ENCODE peak calls at places on chromosome 20, in eight cellular contexts. One of them, this sample, is unnamed.
A peak's percentile ranks its signal among the peaks of the same experiment; 100 is the strongest.

GRCh38 chr20:23125159-23125558 is 39.0 kb upstream of the CD93 start:
- DNase-seq in head of caudate nucleus: no peak
- DNase-seq in effector memory CD8-positive, alpha-beta T cell: no peak
- DNase-seq in NCI-H774: peak; percentile 82
- DNase-seq in effector CD4-positive, alpha-beta T cell: no peak
- DNase-seq in glutamatergic neuron: no peak
- DNase-seq in NCI-H446 treated with DMSO at 0.1 percent for 48 hours: no peak
- DNase-seq in KBM-7: no peak
- DNase-seq in this sample: no peak

GRCh38 chr20:62494537-62494936 is 18.7 kb upstream of the GATA5 start:
- DNase-seq in head of caudate nucleus: no peak
- DNase-seq in effector memory CD8-positive, alpha-beta T cell: no peak
- DNase-seq in NCI-H774: no peak
- DNase-seq in effector CD4-positive, alpha-beta T cell: no peak
- DNase-seq in glutamatergic neuron: no peak
- DNase-seq in NCI-H446 treated with DMSO at 0.1 percent for 48 hours: no peak
- DNase-seq in KBM-7: peak; percentile 77
- DNase-seq in this sample: no peak

GRCh38 chr20:45452772-45453171 is 16.8 kb upstream of the WFDC2 start:
- DNase-seq in head of caudate nucleus: peak; percentile 56
- DNase-seq in effector memory CD8-positive, alpha-beta T cell: no peak
- DNase-seq in NCI-H774: no peak
- DNase-seq in effector CD4-positive, alpha-beta T cell: no peak
- DNase-seq in glutamatergic neuron: no peak
- DNase-seq in NCI-H446 treated with DMSO at 0.1 percent for 48 hours: no peak
- DNase-seq in KBM-7: no peak
- DNase-seq in this sample: no peak

GRCh38 chr20:43725666-43726065 is 1.1 kb downstream of the GTSF1L start:
- DNase-seq in head of caudate nucleus: no peak
- DNase-seq in effector memory CD8-positive, alpha-beta T cell: no peak
- DNase-seq in NCI-H774: no peak
- DNase-seq in effector CD4-positive, alpha-beta T cell: no peak
- DNase-seq in glutamatergic neuron: no peak
- DNase-seq in NCI-H446 treated with DMSO at 0.1 percent for 48 hours: no peak
- DNase-seq in KBM-7: no peak
- DNase-seq in this sample: no peak

GRCh38 chr20:3464166-3464565 is 6.7 kb upstream of the ATRN start:
- DNase-seq in head of caudate nucleus: no peak
- DNase-seq in effector memory CD8-positive, alpha-beta T cell: no peak
- DNase-seq in NCI-H774: no peak
- DNase-seq in effector CD4-positive, alpha-beta T cell: no peak
- DNase-seq in glutamatergic neuron: no peak
- DNase-seq in NCI-H446 treated with DMSO at 0.1 percent for 48 hours: no peak
- DNase-seq in KBM-7: no peak
- DNase-seq in this sample: no peak

GRCh38 chr20:50330504-50331313 is 140.1 kb downstream of the CEBPB start:
- DNase-seq in head of caudate nucleus: no peak
- DNase-seq in effector memory CD8-positive, alpha-beta T cell: no peak
- DNase-seq in NCI-H774: no peak
- DNase-seq in effector CD4-positive, alpha-beta T cell: no peak
- DNase-seq in glutamatergic neuron: no peak
- DNase-seq in NCI-H446 treated with DMSO at 0.1 percent for 48 hours: no peak
- DNase-seq in KBM-7: no peak
- DNase-seq in this sample: no peak

GRCh38 chr20:22579711-22580697 is 4.4 kb downstream of the FOXA2 start:
- DNase-seq in head of caudate nucleus: no peak
- DNase-seq in effector memory CD8-positive, alpha-beta T cell: no peak
- DNase-seq in NCI-H774: no peak
- DNase-seq in effector CD4-positive, alpha-beta T cell: no peak
- DNase-seq in glutamatergic neuron: no peak
- DNase-seq in NCI-H446 treated with DMSO at 0.1 percent for 48 hours: no peak
- DNase-seq in KBM-7: no peak
- DNase-seq in this sample: no peak

GRCh38 chr20:24448170-24448569 is 21.3 kb upstream of the SYNDIG1 start:
- DNase-seq in head of caudate nucleus: no peak
- DNase-seq in effector memory CD8-positive, alpha-beta T cell: no peak
- DNase-seq in NCI-H774: no peak
- DNase-seq in effector CD4-positive, alpha-beta T cell: no peak
- DNase-seq in glutamatergic neuron: no peak
- DNase-seq in NCI-H446 treated with DMSO at 0.1 percent for 48 hours: no peak
- DNase-seq in KBM-7: no peak
- DNase-seq in this sample: no peak

GRCh38 chr20:53943522-53944291 is 126.7 kb downstream of the BCAS1 start:
- DNase-seq in head of caudate nucleus: no peak
- DNase-seq in effector memory CD8-positive, alpha-beta T cell: peak; percentile 22
- DNase-seq in NCI-H774: no peak
- DNase-seq in effector CD4-positive, alpha-beta T cell: peak; percentile 17
- DNase-seq in glutamatergic neuron: no peak
- DNase-seq in NCI-H446 treated with DMSO at 0.1 percent for 48 hours: peak; percentile 1
- DNase-seq in KBM-7: peak; percentile 73
- DNase-seq in this sample: peak; percentile 38

GRCh38 chr20:58006346-58007316 is 221.8 kb downstream of the ANKRD60 start:
- DNase-seq in head of caudate nucleus: no peak
- DNase-seq in effector memory CD8-positive, alpha-beta T cell: no peak
- DNase-seq in NCI-H774: no peak
- DNase-seq in effector CD4-positive, alpha-beta T cell: no peak
- DNase-seq in glutamatergic neuron: no peak
- DNase-seq in NCI-H446 treated with DMSO at 0.1 percent for 48 hours: no peak
- DNase-seq in KBM-7: no peak
- DNase-seq in this sample: no peak

GRCh38 chr20:19943021-19943659 is 74.0 kb upstream of the NAA20 start:
- DNase-seq in head of caudate nucleus: peak; percentile 44
- DNase-seq in effector memory CD8-positive, alpha-beta T cell: no peak
- DNase-seq in NCI-H774: no peak
- DNase-seq in effector CD4-positive, alpha-beta T cell: no peak
- DNase-seq in glutamatergic neuron: no peak
- DNase-seq in NCI-H446 treated with DMSO at 0.1 percent for 48 hours: no peak
- DNase-seq in KBM-7: peak; percentile 90
- DNase-seq in this sample: no peak

GRCh38 chr20:9759392-9759791 is 79.5 kb downstream of the PAK5 start:
- DNase-seq in head of caudate nucleus: no peak
- DNase-seq in effector memory CD8-positive, alpha-beta T cell: no peak
- DNase-seq in NCI-H774: no peak
- DNase-seq in effector CD4-positive, alpha-beta T cell: no peak
- DNase-seq in glutamatergic neuron: no peak
- DNase-seq in NCI-H446 treated with DMSO at 0.1 percent for 48 hours: no peak
- DNase-seq in KBM-7: no peak
- DNase-seq in this sample: no peak

GRCh38 chr20:32017711-32018251 is 7.5 kb downstream of the CCM2L start:
- DNase-seq in head of caudate nucleus: no peak
- DNase-seq in effector memory CD8-positive, alpha-beta T cell: peak; percentile 14
- DNase-seq in NCI-H774: peak; percentile 85
- DNase-seq in effector CD4-positive, alpha-beta T cell: peak; percentile 31
- DNase-seq in glutamatergic neuron: peak; percentile 70
- DNase-seq in NCI-H446 treated with DMSO at 0.1 percent for 48 hours: no peak
- DNase-seq in KBM-7: no peak
- DNase-seq in this sample: no peak

GRCh38 chr20:24909086-24909780 is 39.8 kb upstream of the CST7 start:
- DNase-seq in head of caudate nucleus: no peak
- DNase-seq in effector memory CD8-positive, alpha-beta T cell: no peak
- DNase-seq in NCI-H774: no peak
- DNase-seq in effector CD4-positive, alpha-beta T cell: no peak
- DNase-seq in glutamatergic neuron: no peak
- DNase-seq in NCI-H446 treated with DMSO at 0.1 percent for 48 hours: no peak
- DNase-seq in KBM-7: no peak
- DNase-seq in this sample: no peak

GRCh38 chr20:51570755-51571469 is 28.4 kb upstream of the NFATC2 start:
- DNase-seq in head of caudate nucleus: peak; percentile 42
- DNase-seq in effector memory CD8-positive, alpha-beta T cell: no peak
- DNase-seq in NCI-H774: no peak
- DNase-seq in effector CD4-positive, alpha-beta T cell: no peak
- DNase-seq in glutamatergic neuron: no peak
- DNase-seq in NCI-H446 treated with DMSO at 0.1 percent for 48 hours: no peak
- DNase-seq in KBM-7: no peak
- DNase-seq in this sample: no peak

GRCh38 chr20:5996765-5997164 is 46.3 kb downstream of the MCM8 start:
- DNase-seq in head of caudate nucleus: no peak
- DNase-seq in effector memory CD8-positive, alpha-beta T cell: peak; percentile 57
- DNase-seq in NCI-H774: no peak
- DNase-seq in effector CD4-positive, alpha-beta T cell: peak; percentile 17
- DNase-seq in glutamatergic neuron: no peak
- DNase-seq in NCI-H446 treated with DMSO at 0.1 percent for 48 hours: no peak
- DNase-seq in KBM-7: peak; percentile 44
- DNase-seq in this sample: no peak

GRCh38 chr20:33516882-33517281 is 27.0 kb downstream of the CBFA2T2 start:
- DNase-seq in head of caudate nucleus: no peak
- DNase-seq in effector memory CD8-positive, alpha-beta T cell: no peak
- DNase-seq in NCI-H774: no peak
- DNase-seq in effector CD4-positive, alpha-beta T cell: no peak
- DNase-seq in glutamatergic neuron: no peak
- DNase-seq in NCI-H446 treated with DMSO at 0.1 percent for 48 hours: no peak
- DNase-seq in KBM-7: no peak
- DNase-seq in this sample: no peak

GRCh38 chr20:32490942-32491763 is 94.0 kb downstream of the NOL4L start:
- DNase-seq in head of caudate nucleus: no peak
- DNase-seq in effector memory CD8-positive, alpha-beta T cell: no peak
- DNase-seq in NCI-H774: no peak
- DNase-seq in effector CD4-positive, alpha-beta T cell: no peak
- DNase-seq in glutamatergic neuron: peak; percentile 17
- DNase-seq in NCI-H446 treated with DMSO at 0.1 percent for 48 hours: no peak
- DNase-seq in KBM-7: no peak
- DNase-seq in this sample: no peak

GRCh38 chr20:17841751-17842191 is 126.8 kb downstream of the SNX5 start:
- DNase-seq in head of caudate nucleus: no peak
- DNase-seq in effector memory CD8-positive, alpha-beta T cell: no peak
- DNase-seq in NCI-H774: no peak
- DNase-seq in effector CD4-positive, alpha-beta T cell: no peak
- DNase-seq in glutamatergic neuron: no peak
- DNase-seq in NCI-H446 treated with DMSO at 0.1 percent for 48 hours: no peak
- DNase-seq in KBM-7: no peak
- DNase-seq in this sample: no peak

GRCh38 chr20:34945315-34946077 is 10.1 kb downstream of the GSS start:
- DNase-seq in head of caudate nucleus: no peak
- DNase-seq in effector memory CD8-positive, alpha-beta T cell: no peak
- DNase-seq in NCI-H774: no peak
- DNase-seq in effector CD4-positive, alpha-beta T cell: no peak
- DNase-seq in glutamatergic neuron: no peak
- DNase-seq in NCI-H446 treated with DMSO at 0.1 percent for 48 hours: no peak
- DNase-seq in KBM-7: no peak
- DNase-seq in this sample: no peak

GRCh38 chr20:58692579-58693225 is at the start of gene NPEPL1:
- DNase-seq in head of caudate nucleus: no peak
- DNase-seq in effector memory CD8-positive, alpha-beta T cell: peak; percentile 51
- DNase-seq in NCI-H774: peak; percentile 26
- DNase-seq in effector CD4-positive, alpha-beta T cell: peak; percentile 52
- DNase-seq in glutamatergic neuron: peak; percentile 81
- DNase-seq in NCI-H446 treated with DMSO at 0.1 percent for 48 hours: no peak
- DNase-seq in KBM-7: no peak
- DNase-seq in this sample: no peak

GRCh38 chr20:8639112-8639778 is 429.6 kb upstream of the PLCB4 start:
- DNase-seq in head of caudate nucleus: no peak
- DNase-seq in effector memory CD8-positive, alpha-beta T cell: no peak
- DNase-seq in NCI-H774: peak; percentile 23
- DNase-seq in effector CD4-positive, alpha-beta T cell: no peak
- DNase-seq in glutamatergic neuron: no peak
- DNase-seq in NCI-H446 treated with DMSO at 0.1 percent for 48 hours: no peak
- DNase-seq in KBM-7: no peak
- DNase-seq in this sample: no peak

GRCh38 chr20:56285496-56285895 is 37.0 kb downstream of the MC3R start:
- DNase-seq in head of caudate nucleus: no peak
- DNase-seq in effector memory CD8-positive, alpha-beta T cell: no peak
- DNase-seq in NCI-H774: no peak
- DNase-seq in effector CD4-positive, alpha-beta T cell: no peak
- DNase-seq in glutamatergic neuron: no peak
- DNase-seq in NCI-H446 treated with DMSO at 0.1 percent for 48 hours: no peak
- DNase-seq in KBM-7: no peak
- DNase-seq in this sample: no peak

GRCh38 chr20:24762371-24762770 is 186.7 kb upstream of the CST7 start:
- DNase-seq in head of caudate nucleus: peak; percentile 2
- DNase-seq in effector memory CD8-positive, alpha-beta T cell: no peak
- DNase-seq in NCI-H774: no peak
- DNase-seq in effector CD4-positive, alpha-beta T cell: no peak
- DNase-seq in glutamatergic neuron: no peak
- DNase-seq in NCI-H446 treated with DMSO at 0.1 percent for 48 hours: no peak
- DNase-seq in KBM-7: no peak
- DNase-seq in this sample: no peak